ENCODE peak calls at places on chromosome X, in four cellular contexts. G, R, X and F are unnamed samples.

GRCh38 chrX:120486786-120487185 is 17.7 kb upstream of the LAMP2 start:
- DNase-seq in G (no peak), R (no peak), X (no peak), F (no peak)

GRCh38 chrX:104420907-104421306 is 145.1 kb upstream of the IL1RAPL2 start:
- DNase-seq in G (no peak), R (no peak), X (no peak), F (no peak)

GRCh38 chrX:37686979-37687378 is 1.4 kb downstream of the XK start:
- DNase-seq in G (no peak), R (no peak), X (no peak), F (no peak)

GRCh38 chrX:10199212-10199611 is 42.4 kb downstream of the CLCN4 start:
- DNase-seq in G (peak), R (peak), X (no peak), F (peak)

GRCh38 chrX:77446840-77447239 is 349 bp upstream of the FGF16 start:
- DNase-seq in G (no peak), R (no peak), X (no peak), F (no peak)

GRCh38 chrX:80578518-80579105 is 158.4 kb downstream of the TENT5D start:
- DNase-seq in G (no peak), R (no peak), X (peak), F (no peak)

GRCh38 chrX:75603833-75604232 is 81.0 kb upstream of the ZDHHC15 start:
- DNase-seq in G (no peak), R (no peak), X (no peak), F (no peak)

GRCh38 chrX:24498975-24499374 is 33.9 kb downstream of the PDK3 start:
- DNase-seq in G (no peak), R (no peak), X (no peak), F (no peak)

GRCh38 chrX:39480966-39481365 is 616.8 kb downstream of the BCOR start:
- DNase-seq in G (no peak), R (no peak), X (no peak), F (no peak)

GRCh38 chrX:72125331-72126047 is 6.2 kb downstream of the RTL5 start:
- DNase-seq in G (no peak), R (no peak), X (no peak), F (no peak)

DNA sequence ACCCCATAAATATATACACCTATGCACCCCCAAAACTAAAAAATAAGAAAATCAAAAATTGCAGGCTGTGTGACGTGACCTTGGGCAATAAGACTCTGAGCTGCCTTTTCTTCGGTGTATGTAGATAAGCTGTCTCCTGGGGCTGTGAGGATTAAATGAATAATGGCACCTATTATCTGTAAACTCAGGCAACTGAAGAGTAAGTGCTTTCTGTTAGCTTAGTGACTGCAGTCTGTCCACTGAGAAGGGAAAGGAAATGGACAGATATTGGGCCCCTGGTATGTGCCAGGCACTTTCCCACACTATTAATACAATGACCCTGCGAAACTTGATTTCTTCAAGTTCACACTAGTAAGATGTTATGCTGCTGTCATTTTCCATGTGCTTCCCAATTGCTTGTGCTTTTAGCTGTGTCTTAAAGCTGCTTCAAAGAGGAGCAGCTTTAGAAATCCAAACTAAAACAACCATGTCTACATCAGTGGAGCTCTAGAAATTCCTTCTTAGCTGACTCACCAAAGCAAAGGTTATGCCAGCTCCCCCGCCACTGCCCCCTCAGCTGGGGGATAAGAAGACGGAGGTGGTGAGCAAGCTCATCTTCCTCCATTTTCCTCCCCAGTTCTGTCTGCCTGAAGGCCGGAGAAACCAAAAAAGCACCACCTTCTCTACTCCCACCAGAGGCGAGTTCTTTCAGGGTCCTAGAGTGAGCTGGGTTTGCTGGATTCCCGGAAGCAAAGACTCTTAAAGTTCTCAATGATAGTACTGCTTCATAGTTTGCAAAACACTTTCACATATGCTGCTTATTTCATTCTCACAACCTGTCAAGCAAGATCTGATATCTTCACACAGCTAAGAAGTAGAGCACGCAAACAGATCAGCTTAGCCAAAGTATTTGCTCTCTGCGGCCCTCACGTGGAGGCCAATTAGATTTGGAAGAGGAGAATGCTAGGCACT is 8.8 kb upstream of the DGAT2L6 start:
- DNase-seq in G (no peak), R (no peak), X (no peak), F (no peak)
- H3K27ac ChIP-seq in G (no peak), R (peak), X (peak), F (no peak)

DNA sequence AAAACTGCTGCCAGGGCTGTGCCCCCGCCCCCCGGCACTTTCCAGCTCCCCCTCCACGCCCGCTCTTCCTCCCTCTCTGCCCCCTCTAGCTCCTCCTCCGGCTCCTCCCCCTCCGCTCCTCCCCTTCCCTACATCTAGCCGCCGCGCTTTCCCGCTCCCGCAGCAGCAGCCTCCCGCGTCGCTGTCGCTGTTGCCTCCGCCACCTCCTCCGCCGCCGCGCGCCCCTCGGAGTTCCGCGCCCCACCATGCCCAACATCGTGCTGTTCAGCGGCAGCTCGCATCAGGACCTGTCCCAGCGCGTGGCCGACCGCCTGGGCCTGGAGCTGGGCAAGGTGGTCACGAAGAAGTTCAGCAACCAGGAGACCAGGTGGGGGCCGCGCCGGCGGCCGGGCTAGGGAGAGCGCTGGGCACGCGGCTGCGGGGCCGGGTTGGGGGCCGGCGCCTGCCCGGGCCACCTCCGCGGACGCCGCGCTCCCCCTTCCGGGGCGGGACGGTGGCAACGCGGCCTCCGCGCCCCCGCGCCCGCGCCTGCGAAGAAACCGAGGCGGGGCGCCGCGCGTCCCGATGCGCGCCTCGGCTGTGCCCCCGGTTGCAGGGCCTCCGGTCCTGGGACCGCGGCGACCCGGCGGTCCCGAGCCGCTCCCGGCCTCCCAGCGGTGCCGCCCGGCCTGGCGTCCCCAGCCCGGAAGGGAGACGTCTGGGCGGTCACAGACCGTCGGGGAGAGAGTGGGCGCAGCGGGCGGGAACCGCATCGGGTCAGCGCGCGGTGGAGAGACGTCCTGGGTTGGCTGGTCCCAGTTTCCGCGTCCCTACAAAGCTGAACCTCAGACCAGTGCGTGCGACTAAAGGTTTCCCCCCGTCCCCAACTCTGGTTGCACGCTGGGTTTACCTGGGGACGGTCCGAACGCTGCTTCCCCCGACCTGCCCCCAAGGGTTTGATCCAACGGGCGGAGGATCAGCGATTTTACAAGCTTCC is at the start of gene PRPS2:
- DNase-seq in G (no peak), R (peak), X (no peak), F (peak)
- H3K27ac ChIP-seq in G (no peak), R (peak), X (peak), F (no peak)

GRCh38 chrX:335758-336155 is 17.2 kb upstream of the GTPBP6 start:
- DNase-seq in G (no peak), R (peak), X (no peak), F (peak)
- H3K27ac ChIP-seq in G (no peak), R (no peak), X (no peak), F (no peak)

GRCh38 chrX:107626481-107626880 is 1.8 kb upstream of the PRPS1 start:
- DNase-seq in G (no peak), R (no peak), X (no peak), F (no peak)
- H3K27ac ChIP-seq in G (no peak), R (no peak), X (peak), F (no peak)

GRCh38 chrX:43618376-43619205 is 37.5 kb upstream of the MAOA start:
- DNase-seq in G (no peak), R (no peak), X (no peak), F (no peak)
- H3K27ac ChIP-seq in G (no peak), R (no peak), X (no peak), F (no peak)